ENCODE peak calls at places on chromosomes 13 and 19, in four cellular contexts. T, K, L and Y are unnamed samples.

GRCh38 chr13:97226013-97226412 is 3.9 kb downstream of the MBNL2 start:
- DNase-seq in T (no peak), K (no peak), L (no peak), Y (no peak)

GRCh38 chr13:36880961-36881360 is 39.1 kb downstream of the SMAD9 start:
- DNase-seq in T (no peak), K (no peak), L (no peak), Y (no peak)

GRCh38 chr13:29304148-29304547 is 291.3 kb downstream of the SLC7A1 start:
- DNase-seq in T (no peak), K (no peak), L (no peak), Y (no peak)

GRCh38 chr13:50911051-50911690 is 1.6 kb downstream of the RNASEH2B start:
- DNase-seq in T (no peak), K (no peak), L (no peak), Y (peak)

GRCh38 chr19:6060600-6061391 is 49.5 kb downstream of the RFX2 start:
- DNase-seq in T (peak), K (no peak), L (peak), Y (no peak)

GRCh38 chr19:10408511-10409291 is 5.4 kb upstream of the CDC37 start:
- DNase-seq in T (no peak), K (no peak), L (peak), Y (no peak)

GRCh38 chr13:24747248-24748151 is 16.5 kb upstream of the RNF17 start:
- DNase-seq in T (no peak), K (no peak), L (no peak), Y (no peak)

GRCh38 chr19:53870485-53870844 is 2.8 kb downstream of the MYADM start:
- DNase-seq in T (peak), K (no peak), L (no peak), Y (no peak)

GRCh38 chr19:2356036-2356646 is 3.9 kb upstream of the TMPRSS9 start:
- DNase-seq in T (no peak), K (no peak), L (no peak), Y (no peak)

GRCh38 chr13:95222733-95223018 is 78.6 kb downstream of the ABCC4 start:
- DNase-seq in T (no peak), K (no peak), L (no peak), Y (no peak)